ENCODE peak calls at places on chromosomes 7 and 10, in five cellular contexts. V, P, S, E and C are unnamed samples. For H3K36me3, the result is how much of the 10 kb centered on the place peaks cover.

GRCh38 chr7:77822269-77822668 is 23.7 kb downstream of the PHTF2 start:
- DNase-seq in V (no peak), P (no peak), S (no peak), E (no peak), C (no peak)

GRCh38 chr10:92124524-92125168 is 166.2 kb downstream of the CPEB3 start:
- DNase-seq in V (peak), P (peak), S (peak), E (peak), C (no peak)

GRCh38 chr10:88049204-88049603 is 185.8 kb downstream of the PTEN start:
- DNase-seq in V (no peak), P (no peak), S (no peak), E (no peak), C (no peak)

GRCh38 chr10:11684717-11685645 is 57.2 kb upstream of the ECHDC3 start:
- DNase-seq in V (peak), P (peak), S (peak), E (peak), C (peak)

GRCh38 chr7:85287126-85287825 is 100.4 kb upstream of the SEMA3D start:
- DNase-seq in V (no peak), P (no peak), S (peak), E (no peak), C (no peak)

GRCh38 chr10:117541909-117542705 is 439 bp upstream of the EMX2 start:
- DNase-seq in V (no peak), P (no peak), S (peak), E (no peak), C (peak)

GRCh38 chr7:75579899-75580298 is 87.8 kb downstream of the SPDYE5 start:
- DNase-seq in V (no peak), P (no peak), S (no peak), E (no peak), C (no peak)

GRCh38 chr10:76119515-76119914 is 688.1 kb downstream of the LRMDA start:
- DNase-seq in V (no peak), P (no peak), S (peak), E (no peak), C (no peak)

GRCh38 chr7:100132697-100133137 is 6.0 kb downstream of the MBLAC1 start:
- DNase-seq in V (peak), P (peak), S (peak), E (no peak), C (peak)

GRCh38 chr7:100142461-100142860 is 6.3 kb upstream of the LAMTOR4 start:
- DNase-seq in V (no peak), P (no peak), S (no peak), E (no peak), C (no peak)

GRCh38 chr7:100141554-100141949 is 7.2 kb upstream of the LAMTOR4 start:
- DNase-seq in V (no peak), P (no peak), S (no peak), E (no peak), C (no peak)

GRCh38 chr7:100132126-100132525 is 5.4 kb downstream of the MBLAC1 start:
- DNase-seq in V (no peak), P (no peak), S (no peak), E (no peak), C (no peak)

DNA sequence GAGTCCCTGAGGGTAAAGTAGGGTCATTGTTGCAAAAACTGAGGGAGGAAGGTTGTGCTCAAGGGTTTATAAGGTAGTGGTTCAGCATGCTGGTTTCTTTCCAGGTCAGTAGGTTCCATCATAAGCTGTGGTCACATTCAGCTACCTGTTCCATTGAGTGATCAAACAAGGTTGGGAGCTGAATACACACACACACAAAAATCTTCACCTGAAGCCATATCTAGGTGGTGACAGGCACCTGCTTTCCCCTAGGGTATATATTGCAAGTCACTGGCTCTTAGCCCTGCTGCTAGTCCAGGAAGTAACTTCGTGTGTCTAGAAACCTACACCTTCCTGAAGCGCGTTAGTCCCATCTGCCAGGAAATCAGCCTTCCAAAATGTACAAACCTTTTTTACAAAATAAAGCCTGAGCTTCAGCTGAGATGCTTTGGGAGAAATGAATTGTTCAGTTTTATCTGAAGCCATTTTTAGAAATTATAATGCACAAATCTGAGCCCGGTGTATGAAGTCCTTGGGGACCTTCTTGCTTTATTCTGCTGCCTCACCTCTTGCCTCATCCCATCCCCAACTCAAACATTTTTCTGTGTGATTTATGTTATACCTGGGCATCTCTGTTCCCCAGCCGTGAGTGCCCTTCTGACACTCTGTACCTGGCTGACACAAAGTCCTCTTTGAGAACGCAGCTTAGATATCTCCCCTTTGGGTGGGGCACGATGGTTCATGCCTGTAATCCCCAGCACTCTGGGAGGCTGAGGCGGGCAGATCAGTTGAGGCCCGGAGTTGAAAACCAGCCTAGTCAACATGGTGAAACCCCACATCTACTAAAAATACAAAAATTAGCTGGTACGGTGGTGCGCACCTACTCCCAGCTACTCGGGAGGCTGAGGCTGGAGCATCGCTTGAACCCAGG is 10.6 kb upstream of the LAMTOR4 start:
- DNase-seq in V (no peak), P (no peak), S (no peak), E (no peak), C (no peak)
- H3K36me3 ChIP-seq in V (under half), P (under half), S (under half), E (under half), C (under half)

GRCh38 chr7:55964261-55964801 is at the start of gene NIPSNAP2:
- DNase-seq in V (peak), P (peak), S (peak), E (no peak), C (peak)
- TF ChIP-seq POLR2A in V (no peak), P (no peak), S (peak), E (no peak), C (no peak)

DNA sequence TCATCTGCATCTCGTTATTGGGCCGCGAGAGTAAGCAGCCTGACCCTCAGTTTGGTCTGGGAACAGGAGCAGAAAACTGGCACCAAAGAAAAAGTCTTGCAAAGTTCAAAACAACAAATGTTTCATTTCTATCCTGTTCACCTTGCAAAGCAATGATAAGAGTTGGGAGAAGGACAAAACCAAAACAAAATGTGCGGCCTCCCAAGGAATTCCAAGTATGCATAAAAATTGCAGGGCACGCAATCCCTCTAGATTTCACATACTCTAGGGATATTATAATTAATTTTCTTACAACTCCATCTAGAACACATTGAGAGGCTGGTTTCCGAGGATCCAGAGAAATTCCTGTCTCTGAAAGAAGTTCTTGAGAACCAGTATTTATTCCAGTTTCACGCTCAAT is 20.1 kb downstream of the CHUK start:
- DNase-seq in V (peak), P (no peak), S (peak), E (no peak), C (no peak)
- H3K36me3 ChIP-seq in V (under half), P (under half), S (under half), E (under half), C (under half)

DNA sequence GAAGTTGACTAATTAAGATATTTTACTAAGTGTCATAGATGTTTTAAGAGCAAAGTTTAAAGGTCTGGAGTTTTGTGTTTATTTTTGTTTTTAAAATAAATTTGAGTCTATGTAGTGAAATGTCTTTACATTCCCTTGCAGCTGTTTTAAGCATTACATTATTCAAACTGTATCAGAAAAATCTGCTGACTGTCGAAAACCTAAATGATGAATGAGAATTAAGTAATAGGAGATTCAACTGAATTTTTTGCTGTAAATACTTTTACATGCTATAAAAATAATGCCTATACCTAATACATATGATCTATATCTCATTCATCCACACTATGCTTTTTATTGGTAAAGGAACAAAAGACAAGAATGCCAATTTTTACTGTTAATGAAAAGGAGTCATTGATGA is 227.2 kb downstream of the CSTF2T start:
- DNase-seq in V (no peak), P (no peak), S (no peak), E (no peak), C (no peak)
- TF ChIP-seq POLR2A in V (no peak), P (no peak), S (no peak), E (no peak), C (no peak)

GRCh38 chr10:28600056-28600455 is 67.1 kb downstream of the WAC start:
- DNase-seq in V (no peak), P (no peak), S (peak), E (no peak), C (no peak)
- H3K36me3 ChIP-seq in V (under half), P (under half), S (under half), E (under half), C (under half)

DNA sequence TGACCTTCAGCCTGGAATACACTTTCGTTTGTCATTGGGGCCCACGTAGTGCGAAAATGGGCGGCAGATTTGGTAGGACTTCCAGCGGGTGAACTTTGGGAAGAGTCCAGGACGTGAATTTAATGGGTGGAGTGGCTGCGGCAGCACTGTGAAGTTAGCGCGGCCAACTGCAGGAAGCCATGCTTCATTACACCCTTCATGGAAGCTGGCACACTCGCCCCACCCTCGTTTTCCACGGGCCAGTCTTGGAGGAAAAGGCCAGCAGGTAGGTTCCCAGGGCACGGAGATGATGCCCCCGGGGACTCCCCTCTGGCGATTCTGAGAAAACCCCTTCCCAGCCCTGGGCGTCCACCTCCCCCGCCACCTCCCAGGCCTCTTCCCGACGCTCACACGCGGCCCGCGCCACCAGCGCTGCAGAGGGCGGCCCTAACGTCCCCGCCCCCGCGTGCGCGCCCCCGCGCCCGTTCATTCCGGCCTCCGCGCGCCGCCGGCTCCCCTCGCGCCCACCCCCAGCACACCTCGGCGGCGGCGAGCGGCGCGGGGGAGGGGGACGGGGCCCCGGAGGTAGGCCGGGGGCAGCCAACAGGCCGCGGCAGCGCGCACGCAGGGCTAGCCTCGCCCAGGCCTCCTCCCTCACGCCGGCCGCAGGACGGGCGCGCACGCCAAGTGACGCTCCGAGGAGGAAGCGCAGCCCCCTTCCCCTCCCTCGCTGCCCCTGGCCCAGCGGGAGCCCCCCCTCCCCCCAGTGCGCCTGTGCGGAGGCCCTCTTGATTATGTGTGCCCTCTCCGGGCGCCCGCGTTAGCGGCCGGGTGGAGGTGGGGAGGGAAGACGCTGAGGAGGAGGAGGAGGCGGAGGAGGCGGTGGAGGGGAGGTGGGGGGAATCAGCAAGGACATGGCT is at the start of gene MLLT10:
- DNase-seq in V (peak), P (peak), S (peak), E (peak), C (peak)
- TF ChIP-seq POLR2A in V (peak), P (peak), S (peak), E (peak), C (no peak)

DNA sequence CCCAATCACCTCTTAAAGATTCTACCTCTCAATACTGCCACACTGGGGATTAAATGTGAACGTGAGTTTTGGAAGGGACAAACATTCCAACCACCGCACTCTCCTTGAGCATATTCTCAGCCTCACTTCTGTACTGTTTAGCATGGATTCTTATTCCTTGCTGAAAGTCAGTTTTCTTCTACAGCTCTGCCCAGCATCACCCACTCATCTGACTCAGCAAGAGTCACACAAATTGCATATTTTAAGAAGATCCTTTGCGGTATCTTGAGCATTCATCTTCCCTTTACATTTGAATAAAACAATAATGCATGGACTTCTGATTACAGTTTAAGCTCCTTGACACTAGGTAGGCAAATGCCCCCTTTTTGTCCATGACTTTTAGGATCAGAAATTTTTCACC is 251.6 kb upstream of the MKLN1 start:
- DNase-seq in V (no peak), P (no peak), S (peak), E (no peak), C (no peak)
- H3K36me3 ChIP-seq in V (under half), P (under half), S (under half), E (under half), C (under half)

DNA sequence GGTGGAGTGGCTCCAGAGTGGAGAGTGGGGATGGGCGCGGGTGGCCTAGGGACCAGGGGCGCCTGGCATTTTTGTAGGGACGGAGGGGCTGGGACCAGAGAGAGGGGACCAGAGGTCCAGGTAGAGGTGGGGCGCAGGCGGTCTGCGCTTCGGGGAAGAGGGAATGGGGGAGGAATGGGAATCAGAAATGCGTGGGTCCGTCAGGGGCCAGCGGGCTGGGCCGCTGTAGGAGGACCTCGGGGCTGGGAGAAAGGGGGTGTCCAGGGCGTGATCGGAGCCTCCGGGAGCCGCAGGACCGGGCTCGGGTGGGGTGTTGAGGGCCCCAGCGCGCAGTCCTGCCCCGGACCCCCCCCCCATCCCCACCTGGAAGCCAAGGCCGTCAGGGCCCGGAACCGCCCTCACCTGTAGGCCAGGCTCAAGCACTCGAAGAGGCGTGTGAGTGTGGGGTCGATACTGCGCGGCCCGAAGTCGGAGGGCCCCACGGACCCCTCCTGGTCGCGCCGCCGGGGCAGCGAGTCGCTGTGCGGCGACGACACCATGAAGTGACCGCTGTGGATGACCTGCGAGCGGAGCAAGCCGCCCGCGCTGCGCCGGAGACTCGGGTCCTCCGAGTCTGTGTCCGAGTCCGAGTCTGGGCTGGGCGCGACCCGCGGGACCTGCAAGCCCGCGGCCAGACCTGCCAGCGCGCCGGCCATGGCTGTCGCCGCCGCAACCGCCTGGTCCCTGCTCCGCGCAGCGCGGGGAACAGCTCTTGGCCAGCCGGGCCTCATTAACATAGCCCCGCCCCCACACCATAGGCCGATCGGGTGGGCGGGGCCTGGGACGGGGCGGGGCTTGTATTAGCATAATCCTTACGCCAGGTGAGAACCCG is at the start of gene MLXIPL:
- DNase-seq in V (peak), P (peak), S (no peak), E (peak), C (peak)
- TF ChIP-seq POLR2A in V (peak), P (peak), S (no peak), E (no peak), C (no peak)

DNA sequence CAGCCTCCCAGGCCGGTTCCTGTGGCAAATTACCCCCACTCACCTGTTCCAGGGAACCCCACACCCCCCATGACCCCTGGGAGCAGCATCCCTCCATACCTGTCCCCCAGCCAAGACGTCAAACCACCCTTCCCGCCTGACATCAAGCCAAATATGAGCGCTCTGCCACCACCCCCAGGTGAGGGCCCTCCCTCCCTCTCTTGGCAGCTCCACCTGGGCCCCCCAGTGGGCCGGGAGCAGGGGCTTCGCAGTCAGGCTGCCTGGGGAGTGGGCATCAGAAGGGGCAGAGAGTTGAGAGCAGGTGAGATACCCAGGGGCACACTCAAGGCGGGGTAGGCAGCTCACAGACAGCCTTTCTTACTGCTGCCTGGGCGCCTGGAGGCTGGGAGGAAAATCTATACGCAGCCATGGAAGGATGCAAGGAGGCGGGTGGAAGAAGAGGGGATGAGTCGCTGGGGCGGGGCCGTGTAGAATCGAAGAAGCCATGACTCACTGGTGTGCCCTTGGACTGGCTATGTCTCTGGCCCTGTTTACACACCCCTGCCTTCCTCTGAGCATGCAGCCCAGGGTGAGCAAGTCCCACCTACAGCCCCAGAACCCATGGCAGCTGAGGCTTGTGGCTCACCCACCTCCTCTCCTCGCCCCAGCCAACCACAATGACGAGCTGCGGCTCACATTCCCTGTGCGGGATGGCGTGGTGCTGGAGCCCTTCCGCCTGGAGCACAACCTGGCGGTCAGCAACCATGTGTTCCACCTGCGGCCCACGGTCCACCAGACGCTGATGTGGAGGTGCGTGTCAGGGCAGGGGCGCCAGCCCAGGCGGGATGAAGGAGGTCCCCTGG is 48.6 kb upstream of the PPIF start:
- DNase-seq in V (peak), P (peak), S (peak), E (no peak), C (no peak)
- H3K36me3 ChIP-seq in V (under half), P (under half), S (half or more), E (under half), C (under half)